ENCODE peak calls at places on chromosomes 3 and 15, in four cellular contexts. One of them, this sample, is unnamed.

GRCh38 chr3:154356009-154356408 is 31.7 kb upstream of the DHX36 start:
- DNase-seq in psoas muscle: no peak
- DNase-seq in body of pancreas: no peak
- DNase-seq in testis: no peak
- DNase-seq in this sample: no peak

GRCh38 chr15:79467865-79468586 is 35.9 kb downstream of the MINAR1 start:
- DNase-seq in body of pancreas: no peak
- DNase-seq in testis: no peak
- DNase-seq in psoas muscle: no peak
- DNase-seq in this sample: no peak

GRCh38 chr15:33022629-33023028 is 171.9 kb downstream of the FMN1 start:
- DNase-seq in body of pancreas: peak; percentile 36
- DNase-seq in testis: no peak
- DNase-seq in psoas muscle: peak; percentile 82
- DNase-seq in this sample: peak; percentile 23

GRCh38 chr3:124292329-124292728 is 300.4 kb upstream of the ROPN1 start:
- DNase-seq in psoas muscle: no peak
- DNase-seq in testis: no peak
- DNase-seq in body of pancreas: peak; percentile 9
- DNase-seq in this sample: peak; percentile 53

GRCh38 chr15:36965561-36966342 is 134.6 kb downstream of the MEIS2 start:
- DNase-seq in testis: no peak
- DNase-seq in psoas muscle: no peak
- DNase-seq in body of pancreas: peak; percentile 28
- DNase-seq in this sample: no peak

GRCh38 chr3:53776494-53777101 is 69.6 kb downstream of the CHDH start:
- DNase-seq in psoas muscle: no peak
- DNase-seq in body of pancreas: peak; percentile 23
- DNase-seq in testis: no peak
- DNase-seq in this sample: no peak

GRCh38 chr3:49805884-49806701 is 3.0 kb downstream of the INKA1 start:
- DNase-seq in psoas muscle: no peak
- DNase-seq in body of pancreas: no peak
- DNase-seq in testis: no peak
- DNase-seq in this sample: peak; percentile 20

GRCh38 chr3:57391767-57392166 is 99.3 kb upstream of the ASB14 start:
- DNase-seq in psoas muscle: no peak
- DNase-seq in body of pancreas: no peak
- DNase-seq in testis: no peak
- DNase-seq in this sample: no peak

GRCh38 chr15:67366904-67367303 is 112.3 kb downstream of the IQCH start:
- DNase-seq in testis: no peak
- DNase-seq in body of pancreas: no peak
- DNase-seq in psoas muscle: no peak
- DNase-seq in this sample: no peak

GRCh38 chr15:40232625-40233070 is 6.2 kb upstream of the PAK6 start:
- DNase-seq in body of pancreas: no peak
- DNase-seq in testis: no peak
- DNase-seq in psoas muscle: no peak
- DNase-seq in this sample: no peak

GRCh38 chr3:49620728-49621127 is 53.4 kb upstream of the APEH start:
- DNase-seq in body of pancreas: no peak
- DNase-seq in psoas muscle: no peak
- DNase-seq in testis: no peak
- DNase-seq in this sample: no peak

GRCh38 chr15:70486451-70487379 is 276.6 kb downstream of the UACA start:
- DNase-seq in psoas muscle: peak; percentile 62
- DNase-seq in body of pancreas: no peak
- DNase-seq in testis: no peak
- DNase-seq in this sample: no peak

GRCh38 chr3:159620873-159621272 is 367.8 kb upstream of the IL12A start:
- DNase-seq in testis: no peak
- DNase-seq in body of pancreas: no peak
- DNase-seq in psoas muscle: no peak
- DNase-seq in this sample: no peak

GRCh38 chr3:52798978-52799476 is 4.4 kb downstream of the ITIH3 start:
- DNase-seq in body of pancreas: peak; percentile 50
- DNase-seq in psoas muscle: no peak
- DNase-seq in testis: peak; percentile 32
- DNase-seq in this sample: peak; percentile 14

DNA sequence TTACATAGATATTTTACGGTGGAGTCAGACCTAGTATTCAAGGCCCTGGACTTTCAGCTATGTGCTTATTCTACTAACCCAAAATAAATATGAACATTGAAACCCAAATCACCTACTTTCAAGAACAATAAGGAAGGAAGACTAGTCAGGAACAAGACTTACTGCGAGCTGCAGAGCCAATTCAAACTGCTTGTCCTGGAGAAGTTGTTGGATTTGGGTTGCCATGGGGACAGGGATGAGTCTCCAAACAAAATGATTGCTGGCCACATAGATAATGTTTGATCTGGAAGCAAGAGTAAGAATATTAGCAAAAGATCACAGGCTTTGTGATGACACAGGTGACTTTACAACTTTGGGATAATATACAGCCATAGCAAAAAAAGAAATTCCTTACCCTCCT is 21.6 kb upstream of the PLA2G4F start:
- DNase-seq in psoas muscle: no peak
- DNase-seq in body of pancreas: no peak
- DNase-seq in testis: no peak
- DNase-seq in this sample: no peak
- H3K4me3 ChIP-seq in psoas muscle: no peak overlapping the region
- H3K4me3 ChIP-seq in body of pancreas: no peak overlapping the region
- H3K4me3 ChIP-seq in testis: no peak overlapping the region
- H3K4me3 ChIP-seq in this sample: no peak overlapping the region

DNA sequence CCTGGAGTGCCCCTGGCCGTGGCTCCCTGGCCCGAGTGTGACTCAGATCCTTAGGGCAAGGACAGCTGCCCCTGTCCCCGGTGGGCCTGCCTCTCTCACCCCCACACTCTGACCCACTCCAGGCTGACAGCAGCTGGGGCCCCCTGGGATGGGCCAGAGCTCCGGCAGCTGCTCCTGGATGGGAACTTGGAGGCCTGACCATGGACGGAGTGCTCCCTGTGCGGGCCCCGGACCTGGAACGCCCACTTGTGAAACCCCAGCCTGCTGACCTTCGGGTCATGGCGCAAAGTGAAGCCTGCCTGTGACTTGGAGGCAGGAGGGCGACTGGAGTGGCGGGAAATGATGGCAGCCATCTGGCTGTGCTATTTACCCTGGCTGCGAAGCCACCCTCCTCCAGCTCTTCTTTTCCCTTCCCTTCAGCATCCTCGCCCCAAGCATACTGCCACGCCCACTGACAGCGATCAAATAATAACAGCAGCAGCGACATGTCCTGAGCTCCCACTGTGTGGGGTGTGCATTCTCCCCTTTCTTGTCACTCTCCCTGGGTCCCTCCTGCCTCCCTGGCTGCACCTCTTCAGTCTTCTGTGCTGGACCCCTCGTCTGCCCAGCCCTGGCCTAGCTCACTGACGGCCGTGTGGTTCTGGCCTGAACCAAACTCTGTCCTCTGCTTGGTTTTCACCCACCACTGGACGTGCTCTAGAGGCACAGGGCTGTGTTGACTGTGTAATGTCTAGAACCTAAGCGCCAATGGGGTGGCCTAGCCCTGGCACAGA is 90.6 kb upstream of the MEF2A start:
- DNase-seq in body of pancreas: no peak
- DNase-seq in psoas muscle: peak; percentile 49
- DNase-seq in testis: peak; percentile 53
- DNase-seq in this sample: no peak
- H3K4me1 ChIP-seq in body of pancreas: peaks cover 9% of the 10 kb centered on the region
- H3K4me1 ChIP-seq in psoas muscle: peaks cover 37% of the 10 kb centered on the region
- H3K4me1 ChIP-seq in testis: peaks cover 38% of the 10 kb centered on the region
- H3K4me1 ChIP-seq in this sample: no peaks in the 10 kb centered on the region

GRCh38 chr3:177055557-177056290 is 141.6 kb downstream of the TBL1XR1 start:
- DNase-seq in body of pancreas: no peak
- DNase-seq in testis: no peak
- DNase-seq in psoas muscle: no peak
- DNase-seq in this sample: no peak
- H3K4me3 ChIP-seq in body of pancreas: no peak overlapping the region
- H3K4me3 ChIP-seq in testis: no peak overlapping the region
- H3K4me3 ChIP-seq in psoas muscle: no peak overlapping the region
- H3K4me3 ChIP-seq in this sample: no peak overlapping the region

DNA sequence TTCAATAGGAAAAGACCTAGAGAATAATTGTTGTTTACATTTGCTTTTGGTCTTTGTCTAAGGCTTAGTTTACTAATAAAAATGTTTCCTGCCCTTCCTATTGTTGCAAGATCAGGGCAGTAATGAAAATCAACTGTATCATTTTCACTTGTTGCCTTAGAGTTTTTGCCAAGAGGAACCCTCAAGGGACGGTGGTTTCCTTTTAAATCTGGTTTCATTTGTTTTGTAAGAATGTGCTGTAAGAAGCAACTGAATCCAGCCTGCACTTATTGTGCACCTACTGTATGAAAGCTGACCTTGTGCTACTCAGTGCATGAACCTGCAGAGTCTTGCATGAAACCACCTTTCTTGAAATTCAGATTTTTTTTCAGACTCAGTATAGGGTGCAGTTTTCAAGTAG is 5.3 kb downstream of the IGF1R start:
- DNase-seq in psoas muscle: no peak
- DNase-seq in testis: no peak
- DNase-seq in body of pancreas: no peak
- DNase-seq in this sample: no peak
- H3K4me1 ChIP-seq in psoas muscle: peaks cover 42% of the 10 kb centered on the region
- H3K4me1 ChIP-seq in testis: peaks cover 13% of the 10 kb centered on the region
- H3K4me1 ChIP-seq in body of pancreas: peaks cover 34% of the 10 kb centered on the region
- H3K4me1 ChIP-seq in this sample: peaks cover 18% of the 10 kb centered on the region

GRCh38 chr3:72337480-72337855 is 510.8 kb downstream of the SHQ1 start:
- DNase-seq in body of pancreas: no peak
- DNase-seq in testis: no peak
- DNase-seq in psoas muscle: no peak
- DNase-seq in this sample: no peak

GRCh38 chr3:72336821-72337479 is 511.3 kb downstream of the SHQ1 start:
- DNase-seq in testis: peak; percentile 89
- DNase-seq in body of pancreas: peak; percentile 55
- DNase-seq in psoas muscle: peak; percentile 88
- DNase-seq in this sample: peak; percentile 75

GRCh38 chr3:72339750-72340025 is 508.6 kb downstream of the SHQ1 start:
- DNase-seq in psoas muscle: no peak
- DNase-seq in testis: no peak
- DNase-seq in body of pancreas: no peak
- DNase-seq in this sample: no peak

GRCh38 chr3:72338942-72339749 is 509.1 kb downstream of the SHQ1 start:
- DNase-seq in psoas muscle: peak; percentile 79
- DNase-seq in body of pancreas: peak; percentile 34
- DNase-seq in testis: no peak
- DNase-seq in this sample: no peak

GRCh38 chr3:72338082-72338941 is 509.9 kb downstream of the SHQ1 start:
- DNase-seq in psoas muscle: no peak
- DNase-seq in body of pancreas: no peak
- DNase-seq in testis: no peak
- DNase-seq in this sample: no peak
- H3K4me3 ChIP-seq in psoas muscle: no peak overlapping the region
- H3K4me3 ChIP-seq in body of pancreas: no peak overlapping the region
- H3K4me3 ChIP-seq in testis: no peak overlapping the region
- H3K4me3 ChIP-seq in this sample: no peak overlapping the region

DNA sequence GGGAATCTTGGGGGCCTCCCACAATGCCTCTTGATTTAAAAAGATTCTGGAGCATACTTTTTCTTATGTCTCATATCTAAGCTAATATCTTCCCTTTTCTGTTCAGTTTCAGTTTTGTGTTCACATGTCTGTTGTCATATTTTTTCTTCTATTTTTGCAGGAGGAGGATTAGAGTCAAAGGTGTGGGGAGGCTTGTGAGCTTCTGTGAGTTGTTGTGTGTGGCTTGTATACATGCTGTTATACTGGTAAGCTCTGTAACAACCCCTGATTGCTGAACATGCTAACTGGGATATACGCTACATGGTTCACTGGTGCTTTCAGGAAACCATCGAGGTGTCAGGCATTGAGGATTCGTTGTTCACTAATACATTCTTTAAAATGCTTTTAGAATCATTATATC is 83.5 kb downstream of the SLC25A26 start:
- DNase-seq in testis: no peak
- DNase-seq in psoas muscle: no peak
- DNase-seq in body of pancreas: no peak
- DNase-seq in this sample: no peak
- H3K4me1 ChIP-seq in testis: no peaks in the 10 kb centered on the region
- H3K4me1 ChIP-seq in psoas muscle: peaks cover 15% of the 10 kb centered on the region
- H3K4me1 ChIP-seq in body of pancreas: peaks cover 19% of the 10 kb centered on the region
- H3K4me1 ChIP-seq in this sample: peaks cover 4% of the 10 kb centered on the region

DNA sequence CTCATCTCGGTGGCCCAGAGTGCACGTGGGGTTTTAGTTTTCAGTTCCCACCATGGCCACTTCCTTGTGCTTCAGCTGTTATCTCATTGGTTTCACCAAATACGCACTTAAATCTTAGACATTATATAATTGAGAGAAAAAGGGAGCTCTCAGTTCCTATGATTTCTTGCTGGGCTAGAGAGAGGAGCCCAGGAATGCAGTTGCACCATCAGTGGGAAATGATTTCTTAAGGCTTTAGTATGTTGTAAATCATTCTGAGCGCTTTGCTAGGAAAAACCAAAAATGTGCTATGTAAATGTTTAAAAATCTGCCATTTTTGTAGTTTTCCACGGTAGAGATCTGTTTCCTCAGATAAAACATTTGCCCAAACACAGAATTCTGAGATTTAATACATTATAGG is 53.2 kb downstream of the OXNAD1 start:
- DNase-seq in body of pancreas: no peak
- DNase-seq in psoas muscle: no peak
- DNase-seq in testis: no peak
- DNase-seq in this sample: no peak
- H3K4me3 ChIP-seq in body of pancreas: no peak overlapping the region
- H3K4me3 ChIP-seq in psoas muscle: no peak overlapping the region
- H3K4me3 ChIP-seq in testis: no peak overlapping the region
- H3K4me3 ChIP-seq in this sample: no peak overlapping the region